ENCODE peak calls at places on chromosomes 6 and 20, in five cellular contexts. D is tibial artery, M is brain microvascular endothelial cell, Q is epithelial cell of esophagus, S is kidney epithelial cell. J is an unnamed sample.

GRCh38 chr6:138554146-138554545 is 54.9 kb upstream of the NHSL1 start:
- DNase-seq in D (no peak), M (no peak), Q (no peak), S (no peak), J (no peak)

GRCh38 chr6:136371951-136372350 is 82.3 kb upstream of the BCLAF1 start:
- DNase-seq in D (no peak), M (no peak), Q (no peak), S (no peak), J (peak; percentile 10)

GRCh38 chr6:16141514-16141913 is 12.6 kb downstream of the MYLIP start:
- DNase-seq in D (no peak), M (no peak), Q (no peak), S (no peak), J (no peak)

GRCh38 chr6:33428891-33429744 is 9.3 kb downstream of the SYNGAP1 start:
- DNase-seq in D (peak; percentile 58), M (no peak), Q (no peak), S (no peak), J (no peak)

GRCh38 chr6:150269857-150270223 is 99.0 kb upstream of the IYD start:
- DNase-seq in D (no peak), M (no peak), Q (peak; percentile 100), S (peak; percentile 99), J (peak; percentile 27)

GRCh38 chr6:107730106-107730505 is 94.0 kb downstream of the SCML4 start:
- DNase-seq in D (no peak), M (no peak), Q (no peak), S (no peak), J (no peak)

GRCh38 chr6:87698618-87699017 is 3.4 kb downstream of the AKIRIN2 start:
- DNase-seq in D (no peak), M (no peak), Q (peak; percentile 70), S (no peak), J (no peak)

GRCh38 chr6:73734843-73735453 is 38.9 kb downstream of the CD109 start:
- DNase-seq in D (no peak), M (no peak), Q (no peak), S (no peak), J (no peak)

GRCh38 chr20:18749528-18749927 is 64.1 kb upstream of the SCP2D1 start:
- DNase-seq in D (no peak), M (no peak), Q (no peak), S (no peak), J (no peak)

GRCh38 chr6:97215157-97215769 is 67.8 kb downstream of the MMS22L start:
- DNase-seq in D (no peak), M (peak; percentile 79), Q (peak; percentile 62), S (peak; percentile 12), J (peak; percentile 77)

GRCh38 chr20:38671186-38671585 is 53.1 kb upstream of the SLC32A1 start:
- DNase-seq in D (no peak), M (no peak), Q (no peak), S (no peak), J (no peak)

GRCh38 chr20:38373231-38373867 is 27.1 kb downstream of the LBP start:
- DNase-seq in D (no peak), M (no peak), Q (no peak), S (no peak), J (peak; percentile 17)

GRCh38 chr6:107670792-107671199 is 153.3 kb downstream of the SCML4 start:
- DNase-seq in D (peak; percentile 69), M (peak; percentile 20), Q (no peak), S (no peak), J (peak; percentile 75)

GRCh38 chr20:62387993-62388635 is 1.2 kb downstream of the RPS21 start:
- DNase-seq in D (no peak), M (no peak), Q (no peak), S (no peak), J (no peak)

GRCh38 chr20:10075606-10076005 is 40.8 kb downstream of the ANKEF1 start:
- DNase-seq in D (no peak), M (no peak), Q (peak; percentile 81), S (no peak), J (no peak)

GRCh38 chr6:9520417-9521151 is 894.3 kb downstream of the TFAP2A start:
- DNase-seq in D (no peak), M (peak; percentile 84), Q (peak; percentile 63), S (no peak), J (peak; percentile 85)

GRCh38 chr6:2245954-2246863 is 804 bp upstream of the GMDS start:
- DNase-seq in D (peak; percentile 73), M (peak; percentile 8), Q (peak; percentile 92), S (peak; percentile 60), J (peak; percentile 43)

GRCh38 chr20:10201321-10201870 is 17.2 kb upstream of the SNAP25 start:
- DNase-seq in D (no peak), M (no peak), Q (no peak), S (no peak), J (no peak)

GRCh38 chr6:116218172-116218633 is 35.7 kb downstream of the TSPYL4 start:
- DNase-seq in D (no peak), M (no peak), Q (peak; percentile 18), S (no peak), J (peak; percentile 45)

GRCh38 chr6:112571486-112571885 is 224.4 kb downstream of the RFPL4B start:
- DNase-seq in D (peak; percentile 66), M (no peak), Q (no peak), S (no peak), J (peak; percentile 25)

GRCh38 chr6:1327630-1328029 is 15.7 kb downstream of the FOXQ1 start:
- DNase-seq in D (no peak), M (no peak), Q (no peak), S (no peak), J (no peak)

GRCh38 chr20:34516874-34517542 is 786 bp downstream of the DYNLRB1 start:
- DNase-seq in D (no peak), M (no peak), Q (peak; percentile 37), S (no peak), J (peak; percentile 22)

GRCh38 chr6:166258854-166259276 is 49.3 kb downstream of the PRR18 start:
- DNase-seq in D (no peak), M (no peak), Q (no peak), S (no peak), J (no peak)

GRCh38 chr20:23918896-23919295 is 39.3 kb upstream of the CST5 start:
- DNase-seq in D (no peak), M (no peak), Q (no peak), S (no peak), J (no peak)

GRCh38 chr6:98547151-98547550 is 287.2 kb upstream of the POU3F2 start:
- DNase-seq in D (no peak), M (no peak), Q (no peak), S (no peak), J (no peak)

GRCh38 chr6:52815167-52816092 is 11.8 kb upstream of the GSTA1 start:
- DNase-seq in D (no peak), M (peak; percentile 52), Q (peak; percentile 51), S (no peak), J (peak; percentile 56)

GRCh38 chr20:43666376-43667328 is at the start of gene MYBL2:
- DNase-seq in D (no peak), M (peak; percentile 6), Q (peak; percentile 77), S (no peak), J (peak; percentile 60)

GRCh38 chr6:157461000-157461915 is 80.3 kb downstream of the ZDHHC14 start:
- DNase-seq in D (no peak), M (peak; percentile 48), Q (no peak), S (peak; percentile 63), J (peak; percentile 39)
- TF ChIP-seq CTCF in D (no peak), M (no peak), Q (no peak), S (peak; percentile 13), J (no peak)

GRCh38 chr6:5115168-5115567 is 30.0 kb downstream of the PPP1R3G start:
- DNase-seq in D (no peak), M (peak; percentile 72), Q (no peak), S (no peak), J (peak; percentile 18)
- TF ChIP-seq CTCF in D (no peak), M (peak; percentile 71), Q (peak; percentile 37), S (peak; percentile 1), J (peak; percentile 13)

GRCh38 chr20:64133951-64134407 is 26.6 kb upstream of the NPBWR2 start:
- DNase-seq in D (peak; percentile 38), M (no peak), Q (no peak), S (no peak), J (no peak)

GRCh38 chr20:64130271-64130670 is 22.9 kb upstream of the NPBWR2 start:
- DNase-seq in D (peak; percentile 5), M (no peak), Q (no peak), S (no peak), J (no peak)

GRCh38 chr20:64130876-64131275 is 23.5 kb upstream of the NPBWR2 start:
- DNase-seq in D (peak; percentile 25), M (no peak), Q (no peak), S (no peak), J (no peak)

GRCh38 chr20:64129146-64129782 is 21.9 kb upstream of the NPBWR2 start:
- DNase-seq in D (peak; percentile 43), M (no peak), Q (no peak), S (no peak), J (no peak)

DNA sequence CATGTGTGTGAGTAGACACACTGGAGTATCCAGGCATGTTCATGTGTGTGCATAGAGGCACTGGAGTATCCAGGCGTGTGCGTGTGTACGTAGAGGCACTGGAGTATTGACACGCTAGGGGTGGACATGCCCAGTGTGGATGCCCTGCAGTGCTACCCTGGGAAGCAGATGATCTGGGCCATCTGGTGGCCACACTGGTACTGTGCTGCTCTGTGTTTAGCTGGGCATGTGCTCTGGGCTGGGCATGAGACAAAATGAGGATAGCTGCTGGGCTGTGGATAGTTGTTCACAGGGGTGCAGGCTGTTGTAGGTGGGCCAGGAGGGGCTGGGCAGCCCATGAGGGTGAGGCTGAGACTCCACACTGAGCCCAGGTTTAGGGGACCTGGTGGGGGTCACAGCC is 24.0 kb upstream of the NPBWR2 start:
- DNase-seq in D (peak; percentile 10), M (no peak), Q (peak; percentile 25), S (no peak), J (peak; percentile 8)
- TF ChIP-seq CTCF in D (no peak), M (peak; percentile 53), Q (peak; percentile 42), S (peak; percentile 29), J (peak; percentile 19)

GRCh38 chr20:20500312-20500711 is 132.4 kb downstream of the INSM1 start:
- DNase-seq in D (no peak), M (no peak), Q (no peak), S (no peak), J (no peak)

GRCh38 chr20:20498081-20498861 is 130.4 kb downstream of the INSM1 start:
- DNase-seq in D (no peak), M (no peak), Q (no peak), S (no peak), J (peak; percentile 4)

GRCh38 chr20:20497242-20497985 is 129.5 kb downstream of the INSM1 start:
- DNase-seq in D (no peak), M (no peak), Q (no peak), S (no peak), J (no peak)

GRCh38 chr20:20501128-20501527 is 133.2 kb downstream of the INSM1 start:
- DNase-seq in D (no peak), M (no peak), Q (no peak), S (no peak), J (no peak)

GRCh38 chr20:20499469-20499868 is 131.6 kb downstream of the INSM1 start:
- DNase-seq in D (no peak), M (no peak), Q (no peak), S (no peak), J (no peak)
- TF ChIP-seq CTCF in D (no peak), M (no peak), Q (no peak), S (no peak), J (no peak)

GRCh38 chr6:120157873-120158272 is 808.3 kb upstream of the MAN1A1 start:
- DNase-seq in D (no peak), M (no peak), Q (peak; percentile 40), S (no peak), J (no peak)
- TF ChIP-seq CTCF in D (no peak), M (no peak), Q (no peak), S (no peak), J (no peak)

GRCh38 chr6:57172136-57173055 is at the start of gene BAG2:
- DNase-seq in D (peak; percentile 95), M (peak; percentile 92), Q (peak; percentile 57), S (peak; percentile 61), J (peak; percentile 91)
- TF ChIP-seq CTCF in D (peak; percentile 35), M (peak; percentile 31), Q (peak; percentile 6), S (peak; percentile 18), J (no peak)